ENCODE peak calls at places on chromosome 17, in four cellular contexts. One of them, this sample, is unnamed.

GRCh38 chr17:79276824-79277223 is 202.2 kb downstream of the ENGASE start:
- DNase-seq in SW 1271: no peak
- DNase-seq in stimulated activated CD4-positive, alpha-beta T cell treated with anti-CD3 and anti-CD28 coated beads, TNF-alpha, amount 100 ng/mL, for 48 hours: no peak
- DNase-seq in A172: no peak
- DNase-seq in this sample: peak; percentile 39

GRCh38 chr17:77616243-77616731 is 342.2 kb upstream of the TNRC6C start:
- DNase-seq in stimulated activated CD4-positive, alpha-beta T cell treated with anti-CD3 and anti-CD28 coated beads, TNF-alpha, amount 100 ng/mL, for 48 hours: no peak
- DNase-seq in SW 1271: no peak
- DNase-seq in A172: peak; percentile 39
- DNase-seq in this sample: peak; percentile 26

GRCh38 chr17:77375917-77376651 is 235.3 kb downstream of the SEC14L1 start:
- DNase-seq in stimulated activated CD4-positive, alpha-beta T cell treated with anti-CD3 and anti-CD28 coated beads, TNF-alpha, amount 100 ng/mL, for 48 hours: peak; percentile 69
- DNase-seq in SW 1271: no peak
- DNase-seq in A172: no peak
- DNase-seq in this sample: no peak

GRCh38 chr17:79220201-79220714 is 145.6 kb downstream of the ENGASE start:
- DNase-seq in SW 1271: no peak
- DNase-seq in stimulated activated CD4-positive, alpha-beta T cell treated with anti-CD3 and anti-CD28 coated beads, TNF-alpha, amount 100 ng/mL, for 48 hours: no peak
- DNase-seq in A172: no peak
- DNase-seq in this sample: no peak

GRCh38 chr17:910503-911194 is 68.9 kb downstream of the NXN start:
- DNase-seq in stimulated activated CD4-positive, alpha-beta T cell treated with anti-CD3 and anti-CD28 coated beads, TNF-alpha, amount 100 ng/mL, for 48 hours: no peak
- DNase-seq in A172: no peak
- DNase-seq in SW 1271: peak; percentile 42
- DNase-seq in this sample: no peak

GRCh38 chr17:7022791-7023571 is at the start of gene BCL6B:
- DNase-seq in A172: no peak
- DNase-seq in SW 1271: no peak
- DNase-seq in stimulated activated CD4-positive, alpha-beta T cell treated with anti-CD3 and anti-CD28 coated beads, TNF-alpha, amount 100 ng/mL, for 48 hours: no peak
- DNase-seq in this sample: no peak

GRCh38 chr17:10069301-10069700 is 129.1 kb downstream of the GAS7 start:
- DNase-seq in SW 1271: no peak
- DNase-seq in A172: no peak
- DNase-seq in stimulated activated CD4-positive, alpha-beta T cell treated with anti-CD3 and anti-CD28 coated beads, TNF-alpha, amount 100 ng/mL, for 48 hours: no peak
- DNase-seq in this sample: no peak

GRCh38 chr17:62681939-62682381 is 54.5 kb downstream of the MRC2 start:
- DNase-seq in SW 1271: no peak
- DNase-seq in A172: no peak
- DNase-seq in stimulated activated CD4-positive, alpha-beta T cell treated with anti-CD3 and anti-CD28 coated beads, TNF-alpha, amount 100 ng/mL, for 48 hours: no peak
- DNase-seq in this sample: no peak

GRCh38 chr17:57521606-57522435 is 223.3 kb downstream of the CCDC182 start:
- DNase-seq in stimulated activated CD4-positive, alpha-beta T cell treated with anti-CD3 and anti-CD28 coated beads, TNF-alpha, amount 100 ng/mL, for 48 hours: no peak
- DNase-seq in SW 1271: no peak
- DNase-seq in A172: peak; percentile 38
- DNase-seq in this sample: no peak

GRCh38 chr17:3015890-3016289 is 47.5 kb downstream of the OR1D5 start:
- DNase-seq in A172: peak; percentile 15
- DNase-seq in SW 1271: peak; percentile 19
- DNase-seq in stimulated activated CD4-positive, alpha-beta T cell treated with anti-CD3 and anti-CD28 coated beads, TNF-alpha, amount 100 ng/mL, for 48 hours: no peak
- DNase-seq in this sample: no peak

GRCh38 chr17:48240562-48241130 is 133.1 kb downstream of the SNX11 start:
- DNase-seq in SW 1271: peak; percentile 40
- DNase-seq in stimulated activated CD4-positive, alpha-beta T cell treated with anti-CD3 and anti-CD28 coated beads, TNF-alpha, amount 100 ng/mL, for 48 hours: no peak
- DNase-seq in A172: peak; percentile 83
- DNase-seq in this sample: peak; percentile 67

GRCh38 chr17:82962163-82962720 is 117.2 kb upstream of the METRNL start:
- DNase-seq in A172: peak; percentile 30
- DNase-seq in stimulated activated CD4-positive, alpha-beta T cell treated with anti-CD3 and anti-CD28 coated beads, TNF-alpha, amount 100 ng/mL, for 48 hours: no peak
- DNase-seq in SW 1271: no peak
- DNase-seq in this sample: peak; percentile 27

GRCh38 chr17:19372866-19373505 is 5.3 kb upstream of the MAPK7 start:
- DNase-seq in stimulated activated CD4-positive, alpha-beta T cell treated with anti-CD3 and anti-CD28 coated beads, TNF-alpha, amount 100 ng/mL, for 48 hours: no peak
- DNase-seq in SW 1271: no peak
- DNase-seq in A172: no peak
- DNase-seq in this sample: no peak

GRCh38 chr17:45394913-45395568 is 37.6 kb downstream of the ARHGAP27 start:
- DNase-seq in SW 1271: peak; percentile 56
- DNase-seq in A172: peak; percentile 67
- DNase-seq in stimulated activated CD4-positive, alpha-beta T cell treated with anti-CD3 and anti-CD28 coated beads, TNF-alpha, amount 100 ng/mL, for 48 hours: no peak
- DNase-seq in this sample: peak; percentile 88

GRCh38 chr17:34566873-34567272 is 12.5 kb upstream of the TMEM132E start:
- DNase-seq in stimulated activated CD4-positive, alpha-beta T cell treated with anti-CD3 and anti-CD28 coated beads, TNF-alpha, amount 100 ng/mL, for 48 hours: no peak
- DNase-seq in A172: no peak
- DNase-seq in SW 1271: no peak
- DNase-seq in this sample: no peak

GRCh38 chr17:29048440-29049360 is 5.8 kb downstream of the PIPOX start:
- DNase-seq in stimulated activated CD4-positive, alpha-beta T cell treated with anti-CD3 and anti-CD28 coated beads, TNF-alpha, amount 100 ng/mL, for 48 hours: no peak
- DNase-seq in A172: peak; percentile 40
- DNase-seq in SW 1271: no peak
- DNase-seq in this sample: peak; percentile 41

GRCh38 chr17:64386412-64387144 is 4.1 kb downstream of the PECAM1 start:
- DNase-seq in A172: no peak
- DNase-seq in SW 1271: no peak
- DNase-seq in stimulated activated CD4-positive, alpha-beta T cell treated with anti-CD3 and anti-CD28 coated beads, TNF-alpha, amount 100 ng/mL, for 48 hours: no peak
- DNase-seq in this sample: no peak

GRCh38 chr17:17149520-17150449 is 56.3 kb downstream of the PLD6 start:
- DNase-seq in SW 1271: no peak
- DNase-seq in stimulated activated CD4-positive, alpha-beta T cell treated with anti-CD3 and anti-CD28 coated beads, TNF-alpha, amount 100 ng/mL, for 48 hours: no peak
- DNase-seq in A172: no peak
- DNase-seq in this sample: no peak

GRCh38 chr17:68572138-68572842 is 28.9 kb downstream of the FAM20A start:
- DNase-seq in stimulated activated CD4-positive, alpha-beta T cell treated with anti-CD3 and anti-CD28 coated beads, TNF-alpha, amount 100 ng/mL, for 48 hours: no peak
- DNase-seq in SW 1271: no peak
- DNase-seq in A172: no peak
- DNase-seq in this sample: no peak

GRCh38 chr17:63035695-63036094 is 69.7 kb downstream of the TANC2 start:
- DNase-seq in stimulated activated CD4-positive, alpha-beta T cell treated with anti-CD3 and anti-CD28 coated beads, TNF-alpha, amount 100 ng/mL, for 48 hours: no peak
- DNase-seq in A172: peak; percentile 4
- DNase-seq in SW 1271: no peak
- DNase-seq in this sample: no peak

GRCh38 chr17:82291582-82292250 is 18.2 kb upstream of the CSNK1D start:
- DNase-seq in A172: no peak
- DNase-seq in SW 1271: no peak
- DNase-seq in stimulated activated CD4-positive, alpha-beta T cell treated with anti-CD3 and anti-CD28 coated beads, TNF-alpha, amount 100 ng/mL, for 48 hours: no peak
- DNase-seq in this sample: no peak

GRCh38 chr17:72970794-72971512 is 121.5 kb downstream of the SLC39A11 start:
- DNase-seq in A172: no peak
- DNase-seq in stimulated activated CD4-positive, alpha-beta T cell treated with anti-CD3 and anti-CD28 coated beads, TNF-alpha, amount 100 ng/mL, for 48 hours: no peak
- DNase-seq in SW 1271: no peak
- DNase-seq in this sample: peak; percentile 51

GRCh38 chr17:49748791-49749190 is 15.1 kb downstream of the FAM117A start:
- DNase-seq in stimulated activated CD4-positive, alpha-beta T cell treated with anti-CD3 and anti-CD28 coated beads, TNF-alpha, amount 100 ng/mL, for 48 hours: peak; percentile 38
- DNase-seq in SW 1271: no peak
- DNase-seq in A172: no peak
- DNase-seq in this sample: no peak

GRCh38 chr17:83109793-83110645 is 30.6 kb downstream of the METRNL start:
- DNase-seq in A172: peak; percentile 100
- DNase-seq in SW 1271: peak; percentile 92
- DNase-seq in stimulated activated CD4-positive, alpha-beta T cell treated with anti-CD3 and anti-CD28 coated beads, TNF-alpha, amount 100 ng/mL, for 48 hours: no peak
- DNase-seq in this sample: peak; percentile 100

GRCh38 chr17:42531455-42532354 is 4.3 kb upstream of the NAGLU start:
- DNase-seq in SW 1271: peak; percentile 60
- DNase-seq in stimulated activated CD4-positive, alpha-beta T cell treated with anti-CD3 and anti-CD28 coated beads, TNF-alpha, amount 100 ng/mL, for 48 hours: peak; percentile 43
- DNase-seq in A172: no peak
- DNase-seq in this sample: peak; percentile 61

GRCh38 chr17:9258115-9259020 is 237.1 kb downstream of the NTN1 start:
- DNase-seq in A172: no peak
- DNase-seq in SW 1271: no peak
- DNase-seq in stimulated activated CD4-positive, alpha-beta T cell treated with anti-CD3 and anti-CD28 coated beads, TNF-alpha, amount 100 ng/mL, for 48 hours: no peak
- DNase-seq in this sample: peak; percentile 38

GRCh38 chr17:45719335-45720071 is 64.6 kb upstream of the CRHR1 start:
- DNase-seq in stimulated activated CD4-positive, alpha-beta T cell treated with anti-CD3 and anti-CD28 coated beads, TNF-alpha, amount 100 ng/mL, for 48 hours: no peak
- DNase-seq in SW 1271: peak; percentile 63
- DNase-seq in A172: peak; percentile 93
- DNase-seq in this sample: peak; percentile 90

GRCh38 chr17:3976675-3977171 is 12.5 kb upstream of the ATP2A3 start:
- DNase-seq in SW 1271: no peak
- DNase-seq in A172: no peak
- DNase-seq in stimulated activated CD4-positive, alpha-beta T cell treated with anti-CD3 and anti-CD28 coated beads, TNF-alpha, amount 100 ng/mL, for 48 hours: no peak
- DNase-seq in this sample: no peak

This sample was measured in Daoy.